ENCODE peak calls at places on chromosomes 12 and 14, in nine cellular contexts. E is nephron progenitor cell; D is HTR-8/SVneo; Y is CD8-positive, alpha-beta T cell; H is HL-60; B is HFFc6; G is A549; M is T-cell; A is naive thymus-derived CD8-positive, alpha-beta T cell. I is an unnamed sample.

GRCh38 chr12:40834321-40834720 is 142.1 kb downstream of the CNTN1 start:
- DNase-seq in Y (no peak), M (no peak), A (no peak), G (no peak), H (no peak), B (no peak), E (no peak), D (no peak), I (no peak)

GRCh38 chr12:24945822-24946221 is 3.1 kb downstream of the BCAT1 start:
- DNase-seq in E (no peak), G (no peak), Y (no peak), B (no peak), D (no peak), M (no peak), H (no peak), A (no peak), I (no peak)

GRCh38 chr12:66403746-66404145 is 101.5 kb downstream of the HELB start:
- DNase-seq in B (no peak), M (no peak), H (no peak), A (no peak), Y (no peak), E (no peak), D (no peak), G (no peak), I (peak)

GRCh38 chr12:68374315-68374982 is 42.3 kb upstream of the MDM1 start:
- DNase-seq in M (no peak), Y (peak), A (no peak), G (no peak), B (no peak), E (no peak), H (no peak), D (no peak), I (no peak)

GRCh38 chr14:68663385-68664076 is 129.3 kb downstream of the ZFP36L1 start:
- DNase-seq in D (no peak), G (no peak), A (no peak), B (peak), H (no peak), Y (no peak), E (no peak), M (no peak), I (peak)

GRCh38 chr14:30915596-30915995 is 41.2 kb downstream of the COCH start:
- DNase-seq in H (no peak), D (no peak), M (no peak), B (no peak), A (no peak), E (no peak), Y (no peak), G (no peak), I (no peak)

GRCh38 chr12:47387991-47388390 is 308.2 kb upstream of the AMIGO2 start:
- DNase-seq in B (no peak), A (no peak), Y (no peak), M (no peak), H (no peak), E (no peak), G (no peak), D (no peak), I (no peak)

GRCh38 chr14:66600416-66600815 is 92.5 kb downstream of the GPHN start:
- DNase-seq in G (no peak), B (peak), H (no peak), Y (no peak), A (no peak), D (no peak), M (no peak), E (no peak), I (peak)

GRCh38 chr12:27967551-27968054 is 4.9 kb downstream of the PTHLH start:
- DNase-seq in Y (no peak), H (no peak), E (no peak), M (no peak), B (peak), D (no peak), G (no peak), A (no peak), I (no peak)

GRCh38 chr12:12563529-12563928 is 866 bp upstream of the DUSP16 start:
- DNase-seq in M (no peak), G (no peak), D (no peak), E (peak), H (no peak), A (no peak), B (peak), Y (no peak), I (peak)

GRCh38 chr14:99686557-99687283 is 2.6 kb downstream of the CYP46A1 start:
- DNase-seq in A (no peak), B (no peak), E (no peak), Y (no peak), H (no peak), M (no peak), G (no peak), D (no peak), I (no peak)

GRCh38 chr12:24380122-24380521 is 430.7 kb upstream of the SOX5 start:
- DNase-seq in A (no peak), B (no peak), G (no peak), E (no peak), H (no peak), D (no peak), Y (no peak), M (no peak), I (peak)

GRCh38 chr12:27095346-27095745 is 13.0 kb upstream of the C12orf71 start:
- DNase-seq in M (no peak), Y (no peak), H (no peak), G (no peak), A (no peak), E (no peak), B (no peak), D (no peak), I (no peak)

GRCh38 chr14:59261334-59261733 is 72.9 kb downstream of the DAAM1 start:
- DNase-seq in E (no peak), Y (no peak), D (no peak), B (no peak), H (no peak), G (no peak), M (no peak), A (no peak), I (no peak)

GRCh38 chr12:4412462-4412861 is 33.0 kb upstream of the FGF23 start:
- DNase-seq in Y (no peak), E (no peak), D (no peak), B (no peak), M (no peak), G (no peak), A (no peak), H (no peak), I (no peak)

GRCh38 chr14:61357118-61357517 is 35.7 kb downstream of the PRKCH start:
- DNase-seq in B (no peak), A (no peak), Y (no peak), M (no peak), E (no peak), G (no peak), H (no peak), D (no peak), I (no peak)

GRCh38 chr12:62744551-62744950 is 190.4 kb downstream of the PPM1H start:
- DNase-seq in D (no peak), H (peak), B (no peak), M (no peak), G (no peak), A (no peak), E (no peak), Y (no peak), I (no peak)

I was measured in foreskin keratinocyte.